ENCODE peak calls at places on chromosomes 11 and 22, in four cellular contexts. J, T, A and U are unnamed samples.

GRCh38 chr11:116931206-116931953 is 94.0 kb upstream of the APOA1 start:
- DNase-seq in A (no peak), J (no peak), T (no peak), U (peak)

GRCh38 chr22:28714043-28714442 is 27.6 kb downstream of the CHEK2 start:
- DNase-seq in T (no peak), A (no peak), J (no peak), U (no peak)

GRCh38 chr11:45881708-45882368 is 3.6 kb upstream of the MAPK8IP1 start:
- DNase-seq in J (no peak), T (no peak), A (no peak), U (no peak)

GRCh38 chr22:33518405-33518804 is 401.9 kb downstream of the LARGE1 start:
- DNase-seq in A (no peak), J (no peak), T (no peak), U (no peak)

GRCh38 chr22:45968751-45969413 is 8.1 kb downstream of the WNT7B start:
- DNase-seq in J (no peak), T (no peak), A (no peak), U (peak)

GRCh38 chr11:78414321-78415051 is 3.1 kb downstream of the GAB2 start:
- DNase-seq in A (no peak), T (no peak), J (no peak), U (no peak)

GRCh38 chr22:50340157-50340879 is 2.8 kb upstream of the PPP6R2 start:
- DNase-seq in A (no peak), J (no peak), T (no peak), U (no peak)

GRCh38 chr22:38638216-38638615 is 18.0 kb downstream of the FAM227A start:
- DNase-seq in T (no peak), A (no peak), J (no peak), U (no peak)

GRCh38 chr11:111823131-111823530 is 48.2 kb downstream of the ALG9 start:
- DNase-seq in J (no peak), A (no peak), T (no peak), U (no peak)

GRCh38 chr11:30585067-30585891 is 874 bp downstream of the MPPED2 start:
- DNase-seq in J (no peak), A (no peak), T (peak), U (peak)

GRCh38 chr22:42292726-42293520 is 22.5 kb upstream of the TCF20 start:
- DNase-seq in T (no peak), A (no peak), J (no peak), U (no peak)

GRCh38 chr11:68396526-68396925 is 64.0 kb upstream of the PPP6R3 start:
- DNase-seq in J (peak), T (no peak), A (no peak), U (no peak)

GRCh38 chr11:106400949-106401545 is 323.6 kb downstream of the AASDHPPT start:
- DNase-seq in J (no peak), T (no peak), A (no peak), U (no peak)

GRCh38 chr22:38859581-38860290 is 12.3 kb downstream of the CBX6 start:
- DNase-seq in A (no peak), J (no peak), T (no peak), U (no peak)

GRCh38 chr22:50399751-50400331 is 56.7 kb downstream of the PPP6R2 start:
- DNase-seq in T (no peak), A (no peak), J (no peak), U (no peak)

GRCh38 chr11:106088896-106089295 is 11.4 kb downstream of the AASDHPPT start:
- DNase-seq in T (no peak), J (no peak), A (no peak), U (peak)

GRCh38 chr11:49432242-49432848 is 223.9 kb upstream of the FOLH1 start:
- DNase-seq in A (no peak), T (no peak), J (no peak), U (no peak)

GRCh38 chr11:86666193-86666592 is 6.2 kb downstream of the ME3 start:
- DNase-seq in T (no peak), A (no peak), J (no peak), U (no peak)

GRCh38 chr11:105609832-105610781 is at the start of gene GRIA4:
- DNase-seq in A (no peak), T (peak), J (peak), U (peak)

GRCh38 chr11:35390737-35391682 is 28.3 kb downstream of the SLC1A2 start:
- DNase-seq in A (peak), T (no peak), J (no peak), U (peak)

GRCh38 chr11:21556936-21557335 is 635.9 kb upstream of the ANO5 start:
- DNase-seq in J (peak), T (no peak), A (no peak), U (no peak)

GRCh38 chr11:46336781-46337180 is 10.5 kb upstream of the DGKZ start:
- DNase-seq in J (no peak), A (no peak), T (no peak), U (peak)

GRCh38 chr11:27456140-27456801 is 16.3 kb downstream of the LGR4 start:
- DNase-seq in A (no peak), J (no peak), T (no peak), U (peak)

GRCh38 chr11:105732611-105733010 is 122.7 kb downstream of the GRIA4 start:
- DNase-seq in T (no peak), J (no peak), A (no peak), U (no peak)

GRCh38 chr22:23060612-23061400 is 9.5 kb upstream of the GNAZ start:
- DNase-seq in T (peak), A (no peak), J (no peak), U (no peak)

GRCh38 chr11:72760543-72761400 is 8.6 kb upstream of the ARAP1 start:
- DNase-seq in J (no peak), T (no peak), A (no peak), U (no peak)

GRCh38 chr22:22666307-22667091 is 22.1 kb downstream of the GGTLC2 start:
- DNase-seq in J (no peak), T (no peak), A (no peak), U (peak)

GRCh38 chr22:49100764-49101163 is 726.9 kb downstream of the BRD1 start:
- DNase-seq in J (no peak), A (no peak), T (no peak), U (no peak)

GRCh38 chr22:32333141-32333768 is 24.4 kb upstream of the RFPL3 start:
- DNase-seq in A (no peak), T (no peak), J (no peak), U (no peak)

GRCh38 chr11:15204766-15205165 is 90.0 kb downstream of the INSC start:
- DNase-seq in A (no peak), J (no peak), T (no peak), U (no peak)

GRCh38 chr22:30325724-30326703 is 727 bp downstream of the TBC1D10A start:
- DNase-seq in J (no peak), T (no peak), A (no peak), U (peak)

GRCh38 chr11:106063009-106063408 is 14.1 kb downstream of the KBTBD3 start:
- DNase-seq in A (no peak), T (no peak), J (no peak), U (no peak)

GRCh38 chr11:23723861-23724260 is 773.0 kb upstream of the LUZP2 start:
- DNase-seq in T (no peak), A (no peak), J (no peak), U (no peak)

GRCh38 chr11:45560935-45561330 is 104.5 kb downstream of the CHST1 start:
- DNase-seq in T (no peak), A (no peak), J (peak), U (no peak)

GRCh38 chr11:15867886-15868285 is 488.5 kb downstream of the SOX6 start:
- DNase-seq in A (no peak), J (no peak), T (no peak), U (no peak)

GRCh38 chr11:95660038-95660437 is 129.5 kb downstream of the FAM76B start:
- DNase-seq in T (no peak), A (no peak), J (no peak), U (no peak)

GRCh38 chr11:119666061-119666460 is 62.9 kb downstream of the NECTIN1 start:
- DNase-seq in T (no peak), J (no peak), A (no peak), U (no peak)